ENCODE peak calls at places on chromosomes 4 and X, in five cellular contexts. One of them, this sample, is unnamed. For H3K9me3, the result is how much of the 10 kb centered on the place peaks cover.

GRCh38 chrX:1322393-1322792 is 14.2 kb upstream of the IL3RA start:
- DNase-seq in thoracic aorta: no peak
- DNase-seq in MG63: no peak
- DNase-seq in GM23248: no peak
- DNase-seq in fibroblast of lung: no peak
- DNase-seq in this sample: no peak

GRCh38 chr4:42708625-42709024 is 51.7 kb upstream of the ATP8A1 start:
- DNase-seq in GM23248: no peak
- DNase-seq in fibroblast of lung: no peak
- DNase-seq in thoracic aorta: no peak
- DNase-seq in MG63: no peak
- DNase-seq in this sample: no peak

GRCh38 chr4:175998782-175999181 is 66.9 kb upstream of the WDR17 start:
- DNase-seq in fibroblast of lung: no peak
- DNase-seq in thoracic aorta: no peak
- DNase-seq in GM23248: no peak
- DNase-seq in MG63: no peak
- DNase-seq in this sample: no peak

GRCh38 chr4:147318581-147318980 is 162.3 kb upstream of the EDNRA start:
- DNase-seq in GM23248: peak
- DNase-seq in MG63: no peak
- DNase-seq in thoracic aorta: no peak
- DNase-seq in fibroblast of lung: peak
- DNase-seq in this sample: no peak

GRCh38 chrX:18676050-18676449 is 4.1 kb upstream of the RS1 start:
- DNase-seq in MG63: no peak
- DNase-seq in GM23248: no peak
- DNase-seq in thoracic aorta: no peak
- DNase-seq in fibroblast of lung: no peak
- DNase-seq in this sample: no peak

GRCh38 chr4:87409420-87409939 is 12.9 kb upstream of the NUDT9 start:
- DNase-seq in GM23248: no peak
- DNase-seq in thoracic aorta: no peak
- DNase-seq in fibroblast of lung: no peak
- DNase-seq in MG63: no peak
- DNase-seq in this sample: no peak

GRCh38 chrX:22699591-22700091 is 300.1 kb upstream of the DDX53 start:
- DNase-seq in thoracic aorta: no peak
- DNase-seq in MG63: peak
- DNase-seq in fibroblast of lung: peak
- DNase-seq in GM23248: peak
- DNase-seq in this sample: no peak

GRCh38 chr4:158999166-158999682 is 103.7 kb upstream of the RAPGEF2 start:
- DNase-seq in fibroblast of lung: no peak
- DNase-seq in GM23248: no peak
- DNase-seq in thoracic aorta: no peak
- DNase-seq in MG63: no peak
- DNase-seq in this sample: no peak

GRCh38 chr4:23163649-23164436 is 471.1 kb downstream of the GBA3 start:
- DNase-seq in MG63: peak
- DNase-seq in thoracic aorta: no peak
- DNase-seq in GM23248: no peak
- DNase-seq in fibroblast of lung: peak
- DNase-seq in this sample: no peak

GRCh38 chrX:150934453-150934852 is 36.0 kb upstream of the CD99L2 start:
- DNase-seq in fibroblast of lung: peak
- DNase-seq in MG63: peak
- DNase-seq in thoracic aorta: no peak
- DNase-seq in GM23248: peak
- DNase-seq in this sample: no peak

GRCh38 chr4:77092832-77093800 is 17.3 kb upstream of the CCNI start:
- DNase-seq in MG63: no peak
- DNase-seq in fibroblast of lung: peak
- DNase-seq in thoracic aorta: no peak
- DNase-seq in GM23248: peak
- DNase-seq in this sample: no peak

GRCh38 chr4:48173055-48173991 is 39.3 kb upstream of the TXK start:
- DNase-seq in thoracic aorta: no peak
- DNase-seq in fibroblast of lung: peak
- DNase-seq in MG63: peak
- DNase-seq in GM23248: peak
- DNase-seq in this sample: no peak

GRCh38 chr4:142282870-142283431 is 563.1 kb downstream of the INPP4B start:
- DNase-seq in GM23248: peak
- DNase-seq in fibroblast of lung: no peak
- DNase-seq in MG63: no peak
- DNase-seq in thoracic aorta: no peak
- DNase-seq in this sample: peak

GRCh38 chr4:4320528-4320927 is 30.5 kb downstream of the ZBTB49 start:
- DNase-seq in thoracic aorta: no peak
- DNase-seq in GM23248: no peak
- DNase-seq in MG63: no peak
- DNase-seq in fibroblast of lung: no peak
- DNase-seq in this sample: no peak

GRCh38 chrX:9146657-9147056 is 112.7 kb upstream of the FAM9B start:
- DNase-seq in thoracic aorta: no peak
- DNase-seq in fibroblast of lung: no peak
- DNase-seq in MG63: no peak
- DNase-seq in GM23248: no peak
- DNase-seq in this sample: no peak

GRCh38 chr4:28845158-28845557 is 1875.0 kb upstream of the PCDH7 start:
- DNase-seq in thoracic aorta: no peak
- DNase-seq in GM23248: no peak
- DNase-seq in fibroblast of lung: no peak
- DNase-seq in MG63: no peak
- DNase-seq in this sample: no peak

GRCh38 chrX:119234931-119235555 is 1.0 kb upstream of the PGRMC1 start:
- DNase-seq in thoracic aorta: no peak
- DNase-seq in MG63: no peak
- DNase-seq in GM23248: peak
- DNase-seq in fibroblast of lung: no peak
- DNase-seq in this sample: no peak

GRCh38 chr4:77854431-77855111 is 8.1 kb upstream of the MRPL1 start:
- DNase-seq in thoracic aorta: no peak
- DNase-seq in fibroblast of lung: no peak
- DNase-seq in GM23248: no peak
- DNase-seq in MG63: no peak
- DNase-seq in this sample: no peak

GRCh38 chr4:47263721-47264120 is 199.8 kb downstream of the COMMD8 start:
- DNase-seq in MG63: no peak
- DNase-seq in fibroblast of lung: no peak
- DNase-seq in GM23248: no peak
- DNase-seq in thoracic aorta: no peak
- DNase-seq in this sample: no peak

GRCh38 chr4:110505440-110505839 is 29.5 kb downstream of the ENPEP start:
- DNase-seq in thoracic aorta: no peak
- DNase-seq in MG63: no peak
- DNase-seq in fibroblast of lung: no peak
- DNase-seq in GM23248: no peak
- DNase-seq in this sample: no peak

GRCh38 chrX:13864264-13864663 is 47.4 kb upstream of the GPM6B start:
- DNase-seq in MG63: peak
- DNase-seq in thoracic aorta: no peak
- DNase-seq in fibroblast of lung: peak
- DNase-seq in GM23248: peak
- DNase-seq in this sample: no peak

GRCh38 chr4:48664938-48665337 is 115.1 kb downstream of the FRYL start:
- DNase-seq in fibroblast of lung: no peak
- DNase-seq in GM23248: no peak
- DNase-seq in thoracic aorta: no peak
- DNase-seq in MG63: no peak
- DNase-seq in this sample: no peak

GRCh38 chr4:123616970-123617392 is 220.4 kb downstream of the SPRY1 start:
- DNase-seq in fibroblast of lung: peak
- DNase-seq in thoracic aorta: no peak
- DNase-seq in MG63: no peak
- DNase-seq in GM23248: peak
- DNase-seq in this sample: peak

GRCh38 chr4:119832731-119833233 is 204.2 kb upstream of the PDE5A start:
- DNase-seq in GM23248: no peak
- DNase-seq in MG63: no peak
- DNase-seq in thoracic aorta: no peak
- DNase-seq in fibroblast of lung: peak
- DNase-seq in this sample: no peak

GRCh38 chr4:113397114-113397701 is 347.8 kb downstream of the ANK2 start:
- DNase-seq in MG63: no peak
- DNase-seq in thoracic aorta: peak
- DNase-seq in GM23248: peak
- DNase-seq in fibroblast of lung: peak
- DNase-seq in this sample: no peak

GRCh38 chr4:43837171-43837570 is 611.4 kb downstream of the KCTD8 start:
- DNase-seq in MG63: no peak
- DNase-seq in GM23248: no peak
- DNase-seq in thoracic aorta: no peak
- DNase-seq in fibroblast of lung: peak
- DNase-seq in this sample: no peak

GRCh38 chrX:71533850-71534515 is 1.1 kb downstream of the OGT start:
- DNase-seq in MG63: peak
- DNase-seq in GM23248: peak
- DNase-seq in fibroblast of lung: peak
- DNase-seq in thoracic aorta: no peak
- DNase-seq in this sample: peak

DNA sequence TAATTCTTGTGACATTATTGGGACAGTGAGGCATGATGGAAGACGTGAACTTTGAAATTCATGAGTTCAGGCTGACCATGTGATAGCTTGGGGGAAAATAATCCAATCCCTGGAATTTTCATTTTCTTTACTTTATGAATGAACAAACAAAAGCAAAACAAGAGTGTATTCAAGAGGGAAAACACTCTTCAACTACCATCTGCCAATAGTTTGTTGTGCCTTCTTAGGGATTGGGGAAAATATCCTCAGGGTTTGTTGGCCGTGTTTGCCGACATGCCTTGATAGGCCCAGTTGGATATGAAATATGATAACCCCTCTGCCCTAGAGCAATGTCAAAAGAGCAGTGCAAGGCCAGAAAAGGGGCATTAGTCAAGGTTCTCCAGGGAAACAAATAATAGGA is 80.8 kb upstream of the CLNK start:
- DNase-seq in MG63: no peak
- DNase-seq in thoracic aorta: no peak
- DNase-seq in fibroblast of lung: no peak
- DNase-seq in GM23248: no peak
- DNase-seq in this sample: no peak
- H3K9me3 ChIP-seq in MG63: under half
- H3K9me3 ChIP-seq in thoracic aorta: under half
- H3K9me3 ChIP-seq in fibroblast of lung: under half
- H3K9me3 ChIP-seq in GM23248: under half
- H3K9me3 ChIP-seq in this sample: under half

DNA sequence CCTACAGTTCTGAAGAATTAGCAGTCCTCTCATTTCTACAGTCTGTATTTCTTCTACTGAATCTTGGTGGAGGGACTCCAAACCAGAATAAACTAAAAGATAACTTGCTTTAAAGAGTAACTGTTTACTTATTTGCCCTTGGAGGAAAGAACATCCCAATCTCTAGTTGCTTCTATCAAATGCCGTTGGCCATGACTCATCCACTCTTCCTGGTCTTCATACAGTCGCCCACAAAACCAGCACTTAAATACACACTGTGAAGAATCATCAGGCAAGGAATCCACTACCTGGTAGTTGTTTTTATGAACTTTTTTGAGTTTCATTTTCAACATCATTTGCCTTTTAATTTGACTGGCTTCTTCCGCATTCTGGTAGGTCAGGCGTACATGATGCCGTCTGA is 14.2 kb downstream of the ZNF518B start:
- DNase-seq in MG63: no peak
- DNase-seq in thoracic aorta: no peak
- DNase-seq in fibroblast of lung: peak
- DNase-seq in GM23248: no peak
- DNase-seq in this sample: no peak
- H3K9me3 ChIP-seq in MG63: under half
- H3K9me3 ChIP-seq in thoracic aorta: half or more
- H3K9me3 ChIP-seq in fibroblast of lung: under half
- H3K9me3 ChIP-seq in GM23248: under half
- H3K9me3 ChIP-seq in this sample: under half

DNA sequence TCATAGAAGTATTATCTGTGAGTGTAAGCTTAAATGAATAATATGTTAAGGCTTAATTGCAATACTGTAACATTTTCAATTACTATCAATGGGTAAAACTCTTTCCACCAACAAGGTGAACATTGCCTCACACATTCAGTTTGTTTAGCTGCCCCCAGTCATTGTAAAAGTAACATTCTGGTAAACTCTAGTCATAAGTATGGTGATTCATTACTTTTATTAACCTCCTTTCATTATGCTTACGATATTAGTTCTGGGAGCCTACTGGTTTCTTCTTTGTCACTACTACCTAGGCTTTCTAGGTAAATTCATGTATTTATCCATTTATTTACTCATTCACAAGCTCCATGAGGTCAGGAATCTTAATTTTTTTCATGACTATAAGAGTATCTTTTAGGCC is 412.8 kb upstream of the SLIT2 start:
- DNase-seq in fibroblast of lung: no peak
- DNase-seq in thoracic aorta: no peak
- DNase-seq in GM23248: no peak
- DNase-seq in MG63: no peak
- DNase-seq in this sample: no peak
- H3K9me3 ChIP-seq in fibroblast of lung: under half
- H3K9me3 ChIP-seq in thoracic aorta: under half
- H3K9me3 ChIP-seq in GM23248: under half
- H3K9me3 ChIP-seq in MG63: under half
- H3K9me3 ChIP-seq in this sample: under half

GRCh38 chrX:55695227-55696018 is 22.1 kb upstream of the RRAGB start:
- DNase-seq in fibroblast of lung: no peak
- DNase-seq in GM23248: no peak
- DNase-seq in thoracic aorta: no peak
- DNase-seq in MG63: no peak
- DNase-seq in this sample: no peak
- H3K9me3 ChIP-seq in fibroblast of lung: under half
- H3K9me3 ChIP-seq in GM23248: under half
- H3K9me3 ChIP-seq in thoracic aorta: under half
- H3K9me3 ChIP-seq in MG63: under half
- H3K9me3 ChIP-seq in this sample: under half

GRCh38 chr4:147233-147632 is 22.9 kb downstream of the ZNF718 start:
- DNase-seq in thoracic aorta: no peak
- DNase-seq in GM23248: no peak
- DNase-seq in fibroblast of lung: no peak
- DNase-seq in MG63: no peak
- DNase-seq in this sample: no peak
- H3K9me3 ChIP-seq in thoracic aorta: half or more
- H3K9me3 ChIP-seq in GM23248: under half
- H3K9me3 ChIP-seq in fibroblast of lung: under half
- H3K9me3 ChIP-seq in MG63: under half
- H3K9me3 ChIP-seq in this sample: under half

GRCh38 chr4:184375027-184375426 is 99.3 kb downstream of the IRF2 start:
- DNase-seq in MG63: no peak
- DNase-seq in fibroblast of lung: peak
- DNase-seq in GM23248: peak
- DNase-seq in thoracic aorta: no peak
- DNase-seq in this sample: no peak
- H3K9me3 ChIP-seq in MG63: under half
- H3K9me3 ChIP-seq in fibroblast of lung: under half
- H3K9me3 ChIP-seq in GM23248: under half
- H3K9me3 ChIP-seq in thoracic aorta: under half
- H3K9me3 ChIP-seq in this sample: under half

This sample was measured in T-helper 17 cell.